ENCODE peak calls at places on chromosomes 5 and 9, in nine cellular contexts. L is transverse colon, G is ovary, M is thyroid gland, H is Peyer's patch, E is heart left ventricle, Z is stomach, X is suprapubic skin, F is uterus. W is an unnamed sample.

GRCh38 chr5:8693341-8693844 is 824.4 kb downstream of the MTRR start:
- DNase-seq in G (no peak), Z (no peak), L (no peak), H (no peak), X (no peak), F (no peak), E (no peak), M (no peak), W (no peak)

GRCh38 chr9:106707722-106708121 is 155.2 kb upstream of the ZNF462 start:
- DNase-seq in H (no peak), Z (no peak), F (peak), G (peak), X (no peak), E (no peak), M (no peak), L (no peak), W (no peak)

GRCh38 chr9:113868501-113868900 is 7.6 kb upstream of the ZNF618 start:
- DNase-seq in F (no peak), Z (no peak), G (no peak), H (no peak), L (no peak), M (peak), X (no peak), E (no peak), W (no peak)

GRCh38 chr5:76851713-76852369 is 2.0 kb downstream of the S100Z start:
- DNase-seq in G (no peak), Z (no peak), X (no peak), H (no peak), F (no peak), M (no peak), L (no peak), E (peak), W (no peak)

GRCh38 chr9:94928696-94929372 is 202.3 kb downstream of the AOPEP start:
- DNase-seq in G (no peak), X (no peak), L (no peak), M (no peak), Z (no peak), E (no peak), F (peak), H (no peak), W (no peak)

GRCh38 chr9:121612511-121612998 is 38.9 kb upstream of the DAB2IP start:
- DNase-seq in X (no peak), M (peak), F (no peak), Z (peak), H (no peak), G (no peak), E (no peak), L (peak), W (no peak)

GRCh38 chr5:113034182-113034773 is 57.7 kb downstream of the DCP2 start:
- DNase-seq in G (no peak), M (no peak), F (no peak), E (no peak), L (no peak), H (no peak), Z (no peak), X (no peak), W (peak)

GRCh38 chr5:93891491-93892480 is 150.4 kb upstream of the POU5F2 start:
- DNase-seq in E (no peak), L (no peak), F (no peak), X (no peak), Z (no peak), G (no peak), M (no peak), H (no peak), W (no peak)

GRCh38 chr5:131679911-131680310 is 44.9 kb upstream of the RAPGEF6 start:
- DNase-seq in L (no peak), E (no peak), X (no peak), H (no peak), Z (no peak), G (no peak), F (no peak), M (no peak), W (no peak)

GRCh38 chr5:150448960-150449490 is 514 bp downstream of the RPS14 start:
- DNase-seq in M (no peak), Z (no peak), E (no peak), X (no peak), L (no peak), H (no peak), G (no peak), F (no peak), W (no peak)

GRCh38 chr9:93996863-93997262 is 41.7 kb upstream of the BARX1 start:
- DNase-seq in L (no peak), G (no peak), F (no peak), H (no peak), X (no peak), Z (no peak), E (no peak), M (no peak), W (no peak)

GRCh38 chr5:169746147-169746694 is 109.1 kb downstream of the DOCK2 start:
- DNase-seq in Z (no peak), F (no peak), G (no peak), M (peak), L (no peak), X (no peak), E (no peak), H (no peak), W (no peak)

GRCh38 chr5:153714732-153715287 is 224.3 kb downstream of the GRIA1 start:
- DNase-seq in G (no peak), E (no peak), M (no peak), X (no peak), H (no peak), Z (no peak), F (no peak), L (no peak), W (no peak)

GRCh38 chr5:1319436-1320343 is 24.8 kb upstream of the TERT start:
- DNase-seq in G (peak), E (no peak), X (peak), H (peak), Z (peak), L (no peak), F (no peak), M (no peak), W (no peak)

GRCh38 chr5:142820447-142820846 is 50.3 kb downstream of the ARHGAP26 start:
- DNase-seq in F (no peak), G (no peak), E (no peak), H (peak), M (no peak), X (no peak), Z (no peak), L (peak), W (no peak)

GRCh38 chr5:52802272-52803011 is 14.7 kb downstream of the ITGA1 start:
- DNase-seq in L (no peak), M (no peak), E (no peak), H (no peak), Z (no peak), X (no peak), G (no peak), F (no peak), W (no peak)

GRCh38 chr5:52804978-52805377 is 17.3 kb downstream of the ITGA1 start:
- DNase-seq in L (no peak), M (no peak), X (no peak), F (no peak), G (no peak), H (no peak), E (no peak), Z (no peak), W (no peak)

GRCh38 chr5:52807037-52807436 is 19.3 kb downstream of the ITGA1 start:
- DNase-seq in X (no peak), G (no peak), F (no peak), Z (no peak), E (no peak), M (no peak), H (no peak), L (no peak), W (no peak)

GRCh38 chr5:52805614-52806013 is 17.9 kb downstream of the ITGA1 start:
- DNase-seq in X (no peak), F (no peak), H (no peak), M (no peak), Z (no peak), L (no peak), E (no peak), G (no peak), W (no peak)

DNA sequence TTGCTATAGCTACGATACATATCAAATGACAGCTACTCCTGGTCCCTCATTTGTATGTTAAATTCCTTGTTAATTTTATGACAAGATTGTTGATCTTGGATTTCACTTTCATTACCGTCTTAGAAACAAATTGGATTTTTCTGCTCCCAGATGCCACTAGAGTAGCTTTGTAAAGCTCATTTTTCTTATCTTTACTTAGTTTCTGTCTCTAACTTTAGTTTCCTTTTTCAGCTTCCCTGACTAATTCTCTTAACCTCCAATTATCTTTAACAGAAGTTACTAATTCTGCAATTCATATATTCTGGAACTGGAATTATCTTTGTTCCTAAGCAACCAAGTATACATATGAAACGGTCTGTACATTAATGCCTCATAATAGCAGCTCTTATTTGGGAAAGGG is 16.6 kb downstream of the ITGA1 start:
- DNase-seq in H (no peak), X (no peak), M (no peak), Z (no peak), F (no peak), E (no peak), L (no peak), G (no peak), W (no peak)
- TF ChIP-seq POLR2A in H (no peak), X (no peak), M (no peak), Z (no peak), F (no peak), E (no peak), L (no peak), G (no peak), W (no peak)

GRCh38 chr9:128628471-128629048 is 28.1 kb downstream of the DYNC2I2 start:
- DNase-seq in M (peak), E (peak), X (no peak), F (peak), L (peak), G (peak), Z (peak), H (peak), W (peak)
- TF ChIP-seq POLR2A in M (no peak), E (no peak), X (no peak), F (no peak), L (no peak), G (no peak), Z (no peak), H (no peak), W (no peak)

GRCh38 chr9:4489919-4490704 is at the start of gene SLC1A1:
- DNase-seq in L (peak), M (peak), H (peak), G (peak), F (peak), E (peak), X (no peak), Z (peak), W (peak)
- TF ChIP-seq POLR2A in L (peak), M (peak), H (peak), G (no peak), F (no peak), E (no peak), X (no peak), Z (no peak), W (no peak)

GRCh38 chr9:35646583-35647265 is 4.0 kb downstream of the SIT1 start:
- DNase-seq in M (peak), L (peak), Z (peak), X (peak), E (peak), H (peak), F (peak), G (peak), W (peak)
- TF ChIP-seq POLR2A in M (peak), L (peak), Z (no peak), X (peak), E (no peak), H (peak), F (peak), G (peak), W (peak)

DNA sequence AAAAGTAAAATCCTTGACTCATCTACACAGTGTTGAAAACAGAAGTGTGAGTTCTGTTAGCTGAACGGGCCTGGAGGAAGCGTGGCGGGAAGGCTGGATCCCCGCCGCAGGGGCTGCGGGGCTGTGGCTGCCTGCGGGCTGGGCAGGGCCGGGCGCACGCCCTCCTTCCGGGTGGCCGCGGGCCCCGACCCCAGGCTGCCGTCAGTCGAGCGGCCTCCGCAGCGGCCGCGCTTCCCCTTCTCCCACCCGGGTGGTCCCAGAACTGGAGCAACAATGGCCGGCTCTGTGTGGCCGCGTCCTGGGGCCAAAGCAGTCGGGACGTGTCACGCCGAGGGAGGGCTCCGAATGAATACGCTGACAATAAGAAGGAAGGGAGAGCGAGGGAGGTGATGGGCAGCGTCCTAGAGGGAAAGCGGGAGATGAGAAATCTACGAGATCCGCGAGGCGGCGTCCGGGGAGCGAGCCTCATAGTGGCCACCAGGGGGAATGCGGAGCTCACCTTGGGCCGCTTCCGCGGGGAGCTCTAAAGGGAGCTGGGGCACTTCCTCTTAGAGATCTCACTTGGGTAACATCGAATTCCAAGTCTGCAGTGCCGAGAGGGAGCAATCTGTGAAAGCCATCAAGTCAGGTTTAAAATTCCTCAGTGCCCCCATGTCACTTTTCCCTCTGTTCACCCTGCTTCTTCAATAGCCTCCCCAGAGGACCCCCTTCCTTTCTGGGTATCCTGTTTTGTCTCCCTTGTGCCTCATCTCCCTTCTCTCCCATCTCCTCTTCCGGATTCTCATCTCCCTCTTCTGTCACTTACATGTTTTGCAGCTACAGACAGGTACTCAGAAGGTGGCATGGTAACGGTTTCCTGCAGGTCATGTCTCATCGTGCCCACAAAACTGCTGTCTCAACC is 83.9 kb downstream of the SLC1A3 start:
- DNase-seq in Z (peak), H (peak), G (peak), X (peak), L (peak), M (peak), E (peak), F (peak), W (peak)
- TF ChIP-seq POLR2A in Z (no peak), H (no peak), G (no peak), X (no peak), L (no peak), M (no peak), E (no peak), F (no peak), W (peak)

DNA sequence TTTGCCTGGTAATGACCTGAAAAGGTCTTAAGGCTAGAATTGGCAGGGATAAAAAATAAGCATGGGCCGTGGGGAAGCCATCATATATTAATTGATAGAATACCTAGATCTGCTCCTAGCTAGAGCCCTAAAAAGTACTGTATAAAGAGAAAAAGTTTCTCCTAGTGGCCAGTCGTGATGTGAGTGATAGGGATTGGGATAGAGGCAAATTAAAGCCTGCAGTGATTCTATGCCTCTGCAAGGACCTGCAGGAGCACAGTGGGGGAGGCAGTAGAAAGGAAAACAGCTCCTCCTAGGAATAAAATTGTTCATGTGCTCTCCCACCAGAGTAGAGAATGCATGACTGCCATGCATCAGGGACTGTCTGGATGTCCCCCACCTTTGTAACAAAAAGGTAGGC is 56.2 kb upstream of the FTMT start:
- DNase-seq in X (no peak), L (no peak), G (no peak), M (no peak), E (no peak), Z (no peak), H (no peak), F (no peak), W (no peak)
- TF ChIP-seq POLR2A in X (no peak), L (no peak), G (no peak), M (no peak), E (no peak), Z (no peak), H (no peak), F (no peak), W (no peak)

W was measured in H54.